ENCODE peak calls at places on chromosomes 11 and 22, in eight cellular contexts. B, O, X, V, L, R, Y and E are unnamed samples.
A peak's percentile ranks its signal among the peaks of the same experiment; 100 is the strongest.

GRCh38 chr22:32501797-32502290 is 27.2 kb downstream of the FBXO7 start:
- DNase-seq in B (no peak), O (no peak), X (no peak), V (no peak), L (no peak), R (no peak), Y (no peak), E (no peak)

GRCh38 chr22:41966607-41967240 is 2.5 kb upstream of the SEPTIN3 start:
- DNase-seq in B (peak; percentile 62), O (no peak), X (peak; percentile 70), V (no peak), L (no peak), R (peak; percentile 82), Y (peak; percentile 60), E (no peak)

GRCh38 chr11:19394525-19395016 is 153.8 kb upstream of the E2F8 start:
- DNase-seq in B (no peak), O (no peak), X (no peak), V (no peak), L (no peak), R (no peak), Y (no peak), E (no peak)

GRCh38 chr11:44840526-44840925 is 110.2 kb downstream of the TP53I11 start:
- DNase-seq in B (no peak), O (no peak), X (peak; percentile 70), V (no peak), L (no peak), R (no peak), Y (no peak), E (no peak)

GRCh38 chr22:46007848-46008261 is 30.9 kb upstream of the WNT7B start:
- DNase-seq in B (peak; percentile 80), O (peak; percentile 85), X (peak; percentile 93), V (no peak), L (peak; percentile 57), R (peak; percentile 92), Y (no peak), E (no peak)

GRCh38 chr22:21082248-21082647 is 36.5 kb downstream of the LRRC74B start:
- DNase-seq in B (no peak), O (no peak), X (no peak), V (no peak), L (no peak), R (peak; percentile 14), Y (no peak), E (no peak)

GRCh38 chr11:32563600-32563959 is 20.1 kb upstream of the EIF3M start:
- DNase-seq in B (no peak), O (no peak), X (no peak), V (no peak), L (no peak), R (no peak), Y (no peak), E (no peak)

GRCh38 chr11:76666408-76666807 is 4.1 kb downstream of the LRRC32 start:
- DNase-seq in B (no peak), O (peak; percentile 69), X (peak; percentile 26), V (no peak), L (peak; percentile 50), R (no peak), Y (peak; percentile 31), E (peak; percentile 5)

GRCh38 chr11:116790167-116791001 is 1.3 kb downstream of the APOA5 start:
- DNase-seq in B (no peak), O (no peak), X (no peak), V (no peak), L (no peak), R (no peak), Y (no peak), E (no peak)

DNA sequence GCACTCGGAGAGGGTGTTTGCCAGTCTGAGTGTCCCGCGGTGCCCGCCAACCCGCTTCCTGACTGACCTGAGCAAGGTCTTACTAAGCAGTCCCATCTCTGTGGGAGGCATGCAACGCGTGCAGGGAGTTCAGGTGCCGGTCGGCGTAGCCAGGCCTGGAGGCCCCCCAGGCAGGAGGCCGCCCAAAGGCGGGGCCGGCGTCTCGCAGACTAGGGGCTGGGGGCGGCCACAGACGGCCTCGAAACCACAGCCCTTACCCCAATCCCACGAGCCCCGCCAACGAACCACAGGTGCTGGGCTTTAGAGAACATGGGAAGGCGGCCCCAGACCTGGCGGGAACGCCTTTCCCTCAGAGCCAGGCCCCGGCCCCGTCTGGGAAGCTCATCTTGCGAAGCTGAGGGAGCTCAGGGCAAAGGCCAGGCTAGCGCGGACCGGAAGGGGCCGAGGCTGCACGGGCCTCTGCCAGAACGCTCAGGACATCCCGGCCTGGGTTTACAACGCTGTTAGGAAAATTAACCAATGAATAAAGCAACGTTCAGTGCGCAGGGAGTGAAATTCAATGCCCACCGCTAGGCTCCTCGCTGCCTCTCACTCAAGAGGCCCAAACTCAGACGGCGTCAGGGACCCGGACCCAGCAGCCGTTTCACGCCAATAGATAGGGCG is 2.1 kb upstream of the MTFP1 start:
- DNase-seq in B (no peak), O (peak; percentile 77), X (peak; percentile 30), V (no peak), L (peak; percentile 92), R (no peak), Y (peak; percentile 61), E (no peak)
- TF ChIP-seq CTCF in B (no peak), O (peak; percentile 5), X (no peak), V (peak; percentile 40), L (no peak), R (no peak), Y (no peak), E (no peak)

GRCh38 chr11:118928870-118929495 is 3.3 kb upstream of the BCL9L start:
- DNase-seq in B (no peak), O (peak; percentile 65), X (peak; percentile 73), V (no peak), L (no peak), R (no peak), Y (no peak), E (no peak)
- TF ChIP-seq CTCF in B (peak; percentile 10), O (no peak), X (peak; percentile 14), V (peak; percentile 38), L (no peak), R (no peak), Y (no peak), E (no peak)

GRCh38 chr11:134392953-134393615 is 19.0 kb downstream of the B3GAT1 start:
- DNase-seq in B (no peak), O (no peak), X (no peak), V (no peak), L (no peak), R (no peak), Y (no peak), E (no peak)
- TF ChIP-seq CTCF in B (no peak), O (no peak), X (no peak), V (no peak), L (no peak), R (no peak), Y (no peak), E (no peak)

DNA sequence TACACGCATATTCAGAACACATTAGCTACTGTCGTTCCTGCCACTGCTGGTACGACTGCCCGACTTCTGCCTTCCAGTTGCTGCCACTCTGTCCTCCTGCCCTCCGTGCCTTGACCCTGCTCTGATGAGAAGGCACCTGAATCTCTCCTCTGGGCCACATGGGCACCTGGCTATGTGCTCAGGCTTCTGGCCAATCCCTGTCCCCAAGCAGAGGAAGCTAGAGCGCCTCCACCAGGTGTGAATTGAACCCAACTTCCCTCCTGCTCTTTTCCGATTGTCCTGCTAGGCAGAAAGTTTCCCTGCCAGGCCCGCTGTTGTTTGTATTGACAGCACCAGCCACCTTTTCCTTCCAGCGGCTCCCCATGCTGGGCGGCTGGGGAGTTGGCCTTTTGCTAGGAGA is 117.9 kb downstream of the GRIK4 start:
- DNase-seq in B (no peak), O (no peak), X (no peak), V (no peak), L (no peak), R (no peak), Y (no peak), E (no peak)
- TF ChIP-seq CTCF in B (no peak), O (no peak), X (no peak), V (no peak), L (no peak), R (no peak), Y (no peak), E (no peak)

DNA sequence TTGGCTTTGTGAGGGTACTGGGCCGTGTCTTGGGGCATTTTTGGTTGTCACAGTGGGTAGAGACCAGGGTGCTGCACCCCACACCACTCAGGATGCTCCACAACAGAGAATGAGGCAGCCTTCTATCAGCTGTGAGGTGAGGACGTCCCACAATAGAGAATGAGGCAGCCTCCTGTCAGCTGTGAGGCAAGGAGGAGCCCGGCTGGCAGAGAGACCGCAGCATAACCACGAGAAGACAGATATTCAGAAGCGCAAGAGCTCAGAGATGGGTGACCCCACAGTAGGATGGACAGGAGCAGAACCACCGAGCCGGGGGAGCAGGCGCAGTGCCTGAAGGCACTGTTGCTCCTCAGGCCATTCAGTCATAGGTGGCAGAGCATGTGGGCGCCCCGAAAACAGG is 47.6 kb downstream of the AP2A2 start:
- DNase-seq in B (no peak), O (no peak), X (no peak), V (no peak), L (no peak), R (no peak), Y (no peak), E (no peak)
- TF ChIP-seq CTCF in B (no peak), O (no peak), X (no peak), V (no peak), L (no peak), R (no peak), Y (no peak), E (no peak)

GRCh38 chr11:20631525-20632168 is 32.2 kb downstream of the SLC6A5 start:
- DNase-seq in B (no peak), O (no peak), X (no peak), V (no peak), L (no peak), R (peak; percentile 91), Y (no peak), E (no peak)

GRCh38 chr11:20634781-20635180 is 34.6 kb upstream of the NELL1 start:
- DNase-seq in B (no peak), O (no peak), X (no peak), V (no peak), L (no peak), R (no peak), Y (no peak), E (no peak)

GRCh38 chr11:20632169-20632532 is 32.7 kb downstream of the SLC6A5 start:
- DNase-seq in B (no peak), O (no peak), X (no peak), V (no peak), L (no peak), R (no peak), Y (no peak), E (no peak)

GRCh38 chr11:20638074-20638473 is 31.3 kb upstream of the NELL1 start:
- DNase-seq in B (no peak), O (no peak), X (no peak), V (no peak), L (no peak), R (no peak), Y (no peak), E (no peak)

DNA sequence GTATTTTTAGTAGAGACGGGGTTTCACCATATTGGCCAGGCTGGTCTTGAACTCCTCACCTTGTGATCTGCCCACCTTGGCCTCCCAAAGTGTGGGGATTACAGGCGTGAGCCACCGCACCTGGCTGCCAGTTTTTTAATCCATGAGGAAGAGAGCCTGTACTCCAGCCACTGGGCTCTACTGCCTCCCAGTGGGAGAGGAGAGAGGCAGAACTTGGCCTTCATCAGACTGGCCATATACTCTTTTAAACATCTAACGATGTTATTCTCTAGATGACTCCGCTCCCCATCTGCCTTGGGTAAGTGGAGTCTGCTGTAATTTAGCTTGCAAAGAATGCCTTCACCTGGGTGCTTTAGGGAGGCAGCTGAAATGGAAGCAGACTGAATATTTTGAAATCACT is 34.6 kb downstream of the SLC6A5 start:
- DNase-seq in B (no peak), O (no peak), X (no peak), V (no peak), L (no peak), R (no peak), Y (no peak), E (no peak)
- TF ChIP-seq CTCF in B (no peak), O (no peak), X (peak; percentile 50), V (peak; percentile 17), L (no peak), R (peak; percentile 32), Y (no peak), E (peak; percentile 33)

GRCh38 chr22:43436536-43437267 is 24.9 kb downstream of the MPPED1 start:
- DNase-seq in B (no peak), O (no peak), X (no peak), V (no peak), L (no peak), R (no peak), Y (no peak), E (no peak)
- TF ChIP-seq CTCF in B (no peak), O (no peak), X (no peak), V (no peak), L (no peak), R (no peak), Y (no peak), E (no peak)